ENCODE peak calls at places on chromosomes 11 and 22, in ten cellular contexts. One of them, this sample, is unnamed.

GRCh38 chr11:86034710-86035109 is 34.2 kb downstream of the PICALM start:
- DNase-seq in NB4: no peak
- DNase-seq in colonic mucosa: no peak
- DNase-seq in fibroblast of the aortic adventitia: no peak
- DNase-seq in endothelial cell of umbilical vein: peak; percentile 68
- DNase-seq in fibroblast of lung: no peak
- DNase-seq in IMR-90: no peak
- DNase-seq in GM06990: no peak
- DNase-seq in GM12865: no peak
- DNase-seq in A549: no peak
- DNase-seq in this sample: no peak

GRCh38 chr11:118353084-118353710 is 6.2 kb upstream of the UBE4A start:
- DNase-seq in NB4: peak; percentile 62
- DNase-seq in colonic mucosa: no peak
- DNase-seq in fibroblast of the aortic adventitia: peak; percentile 49
- DNase-seq in endothelial cell of umbilical vein: peak; percentile 25
- DNase-seq in fibroblast of lung: no peak
- DNase-seq in IMR-90: peak; percentile 5
- DNase-seq in GM06990: no peak
- DNase-seq in GM12865: peak; percentile 28
- DNase-seq in A549: no peak
- DNase-seq in this sample: no peak

GRCh38 chr22:28442951-28443876 is 236.4 kb downstream of the TTC28 start:
- DNase-seq in NB4: peak; percentile 39
- DNase-seq in colonic mucosa: peak; percentile 72
- DNase-seq in fibroblast of the aortic adventitia: peak; percentile 80
- DNase-seq in endothelial cell of umbilical vein: peak; percentile 80
- DNase-seq in fibroblast of lung: peak; percentile 82
- DNase-seq in IMR-90: peak; percentile 76
- DNase-seq in GM06990: no peak
- DNase-seq in GM12865: no peak
- DNase-seq in A549: no peak
- DNase-seq in this sample: no peak

GRCh38 chr11:69905611-69906452 is 86.6 kb upstream of the FGF3 start:
- DNase-seq in NB4: no peak
- DNase-seq in colonic mucosa: peak; percentile 58
- DNase-seq in fibroblast of the aortic adventitia: no peak
- DNase-seq in endothelial cell of umbilical vein: no peak
- DNase-seq in fibroblast of lung: no peak
- DNase-seq in IMR-90: no peak
- DNase-seq in GM06990: no peak
- DNase-seq in GM12865: no peak
- DNase-seq in A549: no peak
- DNase-seq in this sample: peak; percentile 72

GRCh38 chr11:65121447-65121864 is 478 bp downstream of the FAU start:
- DNase-seq in NB4: peak; percentile 51
- DNase-seq in colonic mucosa: no peak
- DNase-seq in fibroblast of the aortic adventitia: no peak
- DNase-seq in endothelial cell of umbilical vein: no peak
- DNase-seq in fibroblast of lung: no peak
- DNase-seq in IMR-90: no peak
- DNase-seq in GM06990: no peak
- DNase-seq in GM12865: no peak
- DNase-seq in A549: no peak
- DNase-seq in this sample: no peak

GRCh38 chr11:7597620-7598019 is 75.7 kb downstream of the CYB5R2 start:
- DNase-seq in NB4: no peak
- DNase-seq in colonic mucosa: peak; percentile 89
- DNase-seq in fibroblast of the aortic adventitia: no peak
- DNase-seq in endothelial cell of umbilical vein: no peak
- DNase-seq in fibroblast of lung: no peak
- DNase-seq in IMR-90: no peak
- DNase-seq in GM06990: no peak
- DNase-seq in GM12865: no peak
- DNase-seq in A549: no peak
- DNase-seq in this sample: no peak

GRCh38 chr11:115334932-115335788 is 169.1 kb downstream of the CADM1 start:
- DNase-seq in NB4: peak; percentile 33
- DNase-seq in colonic mucosa: no peak
- DNase-seq in fibroblast of the aortic adventitia: peak; percentile 42
- DNase-seq in endothelial cell of umbilical vein: peak; percentile 41
- DNase-seq in fibroblast of lung: peak; percentile 54
- DNase-seq in IMR-90: peak; percentile 52
- DNase-seq in GM06990: peak; percentile 11
- DNase-seq in GM12865: peak; percentile 38
- DNase-seq in A549: peak; percentile 6
- DNase-seq in this sample: no peak

GRCh38 chr11:117479372-117479771 is 151.7 kb downstream of the CEP164 start:
- DNase-seq in NB4: no peak
- DNase-seq in colonic mucosa: no peak
- DNase-seq in fibroblast of the aortic adventitia: no peak
- DNase-seq in endothelial cell of umbilical vein: no peak
- DNase-seq in fibroblast of lung: no peak
- DNase-seq in IMR-90: no peak
- DNase-seq in GM06990: peak; percentile 66
- DNase-seq in GM12865: peak; percentile 55
- DNase-seq in A549: no peak
- DNase-seq in this sample: no peak

GRCh38 chr11:126483796-126484195 is 128.3 kb downstream of the ST3GAL4 start:
- DNase-seq in NB4: no peak
- DNase-seq in colonic mucosa: no peak
- DNase-seq in fibroblast of the aortic adventitia: no peak
- DNase-seq in endothelial cell of umbilical vein: no peak
- DNase-seq in fibroblast of lung: no peak
- DNase-seq in IMR-90: no peak
- DNase-seq in GM06990: no peak
- DNase-seq in GM12865: no peak
- DNase-seq in A549: no peak
- DNase-seq in this sample: no peak

GRCh38 chr11:126487711-126488110 is 132.2 kb downstream of the ST3GAL4 start:
- DNase-seq in NB4: peak; percentile 26
- DNase-seq in colonic mucosa: no peak
- DNase-seq in fibroblast of the aortic adventitia: no peak
- DNase-seq in endothelial cell of umbilical vein: no peak
- DNase-seq in fibroblast of lung: no peak
- DNase-seq in IMR-90: no peak
- DNase-seq in GM06990: no peak
- DNase-seq in GM12865: no peak
- DNase-seq in A549: no peak
- DNase-seq in this sample: no peak

GRCh38 chr11:126485986-126486635 is 130.6 kb downstream of the ST3GAL4 start:
- DNase-seq in NB4: no peak
- DNase-seq in colonic mucosa: no peak
- DNase-seq in fibroblast of the aortic adventitia: no peak
- DNase-seq in endothelial cell of umbilical vein: no peak
- DNase-seq in fibroblast of lung: no peak
- DNase-seq in IMR-90: no peak
- DNase-seq in GM06990: no peak
- DNase-seq in GM12865: no peak
- DNase-seq in A549: no peak
- DNase-seq in this sample: no peak

GRCh38 chr11:126484266-126484665 is 128.8 kb downstream of the ST3GAL4 start:
- DNase-seq in NB4: peak; percentile 39
- DNase-seq in colonic mucosa: no peak
- DNase-seq in fibroblast of the aortic adventitia: peak; percentile 27
- DNase-seq in endothelial cell of umbilical vein: no peak
- DNase-seq in fibroblast of lung: peak; percentile 87
- DNase-seq in IMR-90: peak; percentile 94
- DNase-seq in GM06990: no peak
- DNase-seq in GM12865: no peak
- DNase-seq in A549: no peak
- DNase-seq in this sample: no peak

GRCh38 chr11:126485021-126485781 is 129.7 kb downstream of the ST3GAL4 start:
- DNase-seq in NB4: no peak
- DNase-seq in colonic mucosa: no peak
- DNase-seq in fibroblast of the aortic adventitia: peak; percentile 25
- DNase-seq in endothelial cell of umbilical vein: no peak
- DNase-seq in fibroblast of lung: peak; percentile 40
- DNase-seq in IMR-90: peak; percentile 81
- DNase-seq in GM06990: no peak
- DNase-seq in GM12865: peak; percentile 33
- DNase-seq in A549: no peak
- DNase-seq in this sample: no peak
- TF ChIP-seq CTCF in NB4: no peak
- TF ChIP-seq CTCF in colonic mucosa: no peak
- TF ChIP-seq CTCF in fibroblast of the aortic adventitia: no peak
- TF ChIP-seq CTCF in endothelial cell of umbilical vein: no peak
- TF ChIP-seq CTCF in fibroblast of lung: peak; percentile 21
- TF ChIP-seq CTCF in IMR-90: peak; percentile 32
- TF ChIP-seq CTCF in GM06990: peak; percentile 17
- TF ChIP-seq CTCF in GM12865: no peak
- TF ChIP-seq CTCF in A549: peak; percentile 6
- TF ChIP-seq CTCF in this sample: no peak

DNA sequence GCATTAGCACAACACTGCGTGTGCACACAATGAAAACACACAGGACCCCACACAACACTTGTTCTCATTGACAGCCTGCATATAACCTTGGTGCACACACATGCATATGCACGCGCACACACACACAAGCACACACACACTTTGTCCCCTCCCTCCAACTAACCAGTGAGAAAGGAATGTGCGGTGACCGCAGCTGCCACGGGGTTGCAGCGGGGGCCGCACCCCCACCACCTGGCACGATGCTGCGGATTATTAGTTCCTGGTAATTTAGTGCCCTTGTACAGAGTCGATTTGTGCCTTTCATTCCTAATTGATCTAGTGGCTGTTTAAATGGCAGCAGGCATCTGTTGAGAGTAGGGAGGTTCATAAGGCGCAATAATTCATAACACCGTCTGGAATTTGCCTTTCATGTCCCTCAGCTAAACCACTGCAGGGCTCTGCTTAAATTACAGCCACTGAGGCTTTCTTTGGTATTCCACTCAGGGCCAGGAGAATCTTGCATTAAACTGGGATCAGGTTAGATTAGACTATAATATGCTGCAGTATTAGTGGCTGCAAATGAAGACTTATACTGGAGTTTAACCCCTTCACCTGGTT is 113.8 kb downstream of the FEZ1 start:
- DNase-seq in NB4: no peak
- DNase-seq in colonic mucosa: no peak
- DNase-seq in fibroblast of the aortic adventitia: no peak
- DNase-seq in endothelial cell of umbilical vein: no peak
- DNase-seq in fibroblast of lung: no peak
- DNase-seq in IMR-90: no peak
- DNase-seq in GM06990: no peak
- DNase-seq in GM12865: no peak
- DNase-seq in A549: no peak
- DNase-seq in this sample: no peak
- H3K4me3 ChIP-seq in NB4: no peak overlapping the region
- H3K4me3 ChIP-seq in colonic mucosa: no peak overlapping the region
- H3K4me3 ChIP-seq in fibroblast of the aortic adventitia: no peak overlapping the region
- H3K4me3 ChIP-seq in endothelial cell of umbilical vein: no peak overlapping the region
- H3K4me3 ChIP-seq in fibroblast of lung: no peak overlapping the region
- H3K4me3 ChIP-seq in IMR-90: no peak overlapping the region
- H3K4me3 ChIP-seq in GM06990: no peak overlapping the region
- H3K4me3 ChIP-seq in GM12865: no peak overlapping the region
- H3K4me3 ChIP-seq in A549: no peak overlapping the region
- H3K4me3 ChIP-seq in this sample: no peak overlapping the region

GRCh38 chr11:839280-839623 is 3.1 kb downstream of the POLR2L start:
- DNase-seq in NB4: no peak
- DNase-seq in colonic mucosa: no peak
- DNase-seq in fibroblast of the aortic adventitia: no peak
- DNase-seq in endothelial cell of umbilical vein: no peak
- DNase-seq in fibroblast of lung: no peak
- DNase-seq in IMR-90: no peak
- DNase-seq in GM06990: no peak
- DNase-seq in GM12865: no peak
- DNase-seq in A549: no peak
- DNase-seq in this sample: no peak

GRCh38 chr11:841981-842369 is 354 bp downstream of the POLR2L start:
- DNase-seq in NB4: peak; percentile 55
- DNase-seq in colonic mucosa: no peak
- DNase-seq in fibroblast of the aortic adventitia: no peak
- DNase-seq in endothelial cell of umbilical vein: no peak
- DNase-seq in fibroblast of lung: no peak
- DNase-seq in IMR-90: no peak
- DNase-seq in GM06990: no peak
- DNase-seq in GM12865: no peak
- DNase-seq in A549: no peak
- DNase-seq in this sample: no peak

GRCh38 chr11:838441-839279 is 3.7 kb downstream of the POLR2L start:
- DNase-seq in NB4: peak; percentile 60
- DNase-seq in colonic mucosa: peak; percentile 67
- DNase-seq in fibroblast of the aortic adventitia: peak; percentile 39
- DNase-seq in endothelial cell of umbilical vein: peak; percentile 34
- DNase-seq in fibroblast of lung: no peak
- DNase-seq in IMR-90: no peak
- DNase-seq in GM06990: no peak
- DNase-seq in GM12865: no peak
- DNase-seq in A549: peak; percentile 56
- DNase-seq in this sample: no peak

GRCh38 chr11:837990-838307 is 4.4 kb downstream of the POLR2L start:
- DNase-seq in NB4: no peak
- DNase-seq in colonic mucosa: no peak
- DNase-seq in fibroblast of the aortic adventitia: no peak
- DNase-seq in endothelial cell of umbilical vein: no peak
- DNase-seq in fibroblast of lung: no peak
- DNase-seq in IMR-90: no peak
- DNase-seq in GM06990: no peak
- DNase-seq in GM12865: no peak
- DNase-seq in A549: no peak
- DNase-seq in this sample: no peak

DNA sequence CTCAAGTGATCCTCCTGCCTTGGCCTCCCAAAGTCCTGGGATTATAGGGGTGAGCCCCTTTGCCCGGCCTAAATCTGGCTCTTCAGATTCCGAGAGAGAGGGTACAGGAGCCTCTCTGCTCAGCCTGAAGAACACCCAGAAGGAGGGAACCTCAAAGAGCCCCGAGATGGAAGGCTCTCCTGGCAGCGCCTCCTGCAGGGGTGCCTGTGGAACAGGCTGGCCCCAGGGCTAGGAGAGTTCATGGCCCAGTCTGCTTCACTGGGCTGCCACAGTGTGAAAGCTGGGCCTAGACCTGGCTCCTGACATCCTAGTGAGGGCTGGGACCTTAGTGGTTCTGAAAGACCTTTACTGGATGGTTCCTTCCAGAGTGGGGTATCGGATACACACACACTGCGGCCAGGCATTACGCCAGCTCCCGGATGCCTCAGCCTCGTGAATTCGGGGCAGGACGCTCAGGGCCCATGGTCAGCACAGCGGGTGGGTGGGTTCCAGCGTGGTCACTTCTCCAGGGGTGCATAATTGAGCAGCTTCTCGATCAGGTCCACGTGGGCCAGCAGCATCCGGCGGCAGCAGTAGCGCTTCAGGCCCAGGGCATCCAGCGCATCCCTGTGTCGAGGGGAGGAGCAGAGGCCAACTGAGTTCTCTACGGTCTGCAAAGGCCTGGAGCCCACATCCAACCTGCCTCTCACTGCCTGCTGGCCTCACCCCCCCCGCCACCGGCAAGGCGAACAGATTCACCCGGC is 2.3 kb downstream of the POLR2L start:
- DNase-seq in NB4: no peak
- DNase-seq in colonic mucosa: no peak
- DNase-seq in fibroblast of the aortic adventitia: no peak
- DNase-seq in endothelial cell of umbilical vein: no peak
- DNase-seq in fibroblast of lung: no peak
- DNase-seq in IMR-90: no peak
- DNase-seq in GM06990: no peak
- DNase-seq in GM12865: no peak
- DNase-seq in A549: no peak
- DNase-seq in this sample: no peak
- TF ChIP-seq CTCF in NB4: peak; percentile 16
- TF ChIP-seq CTCF in colonic mucosa: no peak
- TF ChIP-seq CTCF in fibroblast of the aortic adventitia: peak; percentile 33
- TF ChIP-seq CTCF in endothelial cell of umbilical vein: peak; percentile 45
- TF ChIP-seq CTCF in fibroblast of lung: peak; percentile 20
- TF ChIP-seq CTCF in IMR-90: peak; percentile 32
- TF ChIP-seq CTCF in GM06990: peak; percentile 26
- TF ChIP-seq CTCF in GM12865: peak; percentile 32
- TF ChIP-seq CTCF in A549: peak; percentile 45
- TF ChIP-seq CTCF in this sample: peak; percentile 27

GRCh38 chr11:48003926-48004325 is 23.6 kb downstream of the PTPRJ start:
- DNase-seq in NB4: no peak
- DNase-seq in colonic mucosa: no peak
- DNase-seq in fibroblast of the aortic adventitia: no peak
- DNase-seq in endothelial cell of umbilical vein: no peak
- DNase-seq in fibroblast of lung: no peak
- DNase-seq in IMR-90: no peak
- DNase-seq in GM06990: no peak
- DNase-seq in GM12865: no peak
- DNase-seq in A549: no peak
- DNase-seq in this sample: no peak

GRCh38 chr11:48004456-48004855 is 24.1 kb downstream of the PTPRJ start:
- DNase-seq in NB4: no peak
- DNase-seq in colonic mucosa: no peak
- DNase-seq in fibroblast of the aortic adventitia: no peak
- DNase-seq in endothelial cell of umbilical vein: no peak
- DNase-seq in fibroblast of lung: no peak
- DNase-seq in IMR-90: no peak
- DNase-seq in GM06990: no peak
- DNase-seq in GM12865: no peak
- DNase-seq in A549: no peak
- DNase-seq in this sample: no peak

GRCh38 chr11:48006301-48006992 is 26.1 kb downstream of the PTPRJ start:
- DNase-seq in NB4: no peak
- DNase-seq in colonic mucosa: no peak
- DNase-seq in fibroblast of the aortic adventitia: peak; percentile 85
- DNase-seq in endothelial cell of umbilical vein: peak; percentile 37
- DNase-seq in fibroblast of lung: peak; percentile 82
- DNase-seq in IMR-90: peak; percentile 79
- DNase-seq in GM06990: peak; percentile 87
- DNase-seq in GM12865: peak; percentile 88
- DNase-seq in A549: no peak
- DNase-seq in this sample: no peak

GRCh38 chr11:48005878-48006277 is 25.5 kb downstream of the PTPRJ start:
- DNase-seq in NB4: no peak
- DNase-seq in colonic mucosa: no peak
- DNase-seq in fibroblast of the aortic adventitia: no peak
- DNase-seq in endothelial cell of umbilical vein: no peak
- DNase-seq in fibroblast of lung: no peak
- DNase-seq in IMR-90: no peak
- DNase-seq in GM06990: no peak
- DNase-seq in GM12865: no peak
- DNase-seq in A549: no peak
- DNase-seq in this sample: no peak

DNA sequence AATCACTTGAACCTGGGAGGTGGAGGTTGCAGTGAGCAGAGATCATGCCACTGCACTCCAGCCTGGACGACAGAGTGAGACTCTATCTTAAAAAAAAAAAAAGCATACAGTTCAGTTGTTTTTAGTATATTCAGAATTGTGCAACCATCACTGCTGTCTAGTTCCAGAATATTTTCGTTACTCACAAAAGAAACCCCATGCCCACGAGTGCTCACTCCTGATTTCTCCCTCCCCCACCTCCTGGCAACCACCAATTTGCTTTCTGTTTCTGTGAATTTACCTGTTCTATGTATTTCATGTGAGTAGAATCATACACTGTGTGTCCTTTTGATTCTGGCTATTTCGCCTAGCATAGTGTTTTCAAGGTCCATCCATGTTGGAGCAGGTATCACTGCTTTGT is 24.8 kb downstream of the PTPRJ start:
- DNase-seq in NB4: no peak
- DNase-seq in colonic mucosa: no peak
- DNase-seq in fibroblast of the aortic adventitia: peak; percentile 65
- DNase-seq in endothelial cell of umbilical vein: no peak
- DNase-seq in fibroblast of lung: no peak
- DNase-seq in IMR-90: no peak
- DNase-seq in GM06990: no peak
- DNase-seq in GM12865: peak; percentile 48
- DNase-seq in A549: no peak
- DNase-seq in this sample: no peak
- H3K4me3 ChIP-seq in NB4: no peak overlapping the region
- H3K4me3 ChIP-seq in colonic mucosa: no peak overlapping the region
- H3K4me3 ChIP-seq in fibroblast of the aortic adventitia: no peak overlapping the region
- H3K4me3 ChIP-seq in endothelial cell of umbilical vein: no peak overlapping the region
- H3K4me3 ChIP-seq in fibroblast of lung: no peak overlapping the region
- H3K4me3 ChIP-seq in IMR-90: no peak overlapping the region
- H3K4me3 ChIP-seq in GM06990: no peak overlapping the region
- H3K4me3 ChIP-seq in GM12865: no peak overlapping the region
- H3K4me3 ChIP-seq in A549: no peak overlapping the region
- H3K4me3 ChIP-seq in this sample: no peak overlapping the region